ENCODE peak calls at places on chromosomes 4 and X, in six cellular contexts. One of them, this sample, is unnamed.

GRCh38 chr4:174037049-174037448 is 246.4 kb downstream of the FBXO8 start:
- DNase-seq in IMR-90: no peak
- DNase-seq in H9: no peak
- DNase-seq in mesenchymal stem cell: no peak
- DNase-seq in neuronal stem cell: no peak
- DNase-seq in H1: no peak
- DNase-seq in this sample: no peak

GRCh38 chr4:148238797-148239196 is 203.4 kb downstream of the NR3C2 start:
- DNase-seq in IMR-90: no peak
- DNase-seq in H9: no peak
- DNase-seq in mesenchymal stem cell: no peak
- DNase-seq in neuronal stem cell: no peak
- DNase-seq in H1: no peak
- DNase-seq in this sample: no peak

GRCh38 chrX:66017659-66018170 is 22.2 kb downstream of the VSIG4 start:
- DNase-seq in IMR-90: no peak
- DNase-seq in H9: no peak
- DNase-seq in mesenchymal stem cell: no peak
- DNase-seq in neuronal stem cell: no peak
- DNase-seq in H1: no peak
- DNase-seq in this sample: no peak

GRCh38 chr4:80014531-80014930 is 58.5 kb downstream of the ANTXR2 start:
- DNase-seq in IMR-90: peak
- DNase-seq in H9: no peak
- DNase-seq in mesenchymal stem cell: peak
- DNase-seq in neuronal stem cell: no peak
- DNase-seq in H1: no peak
- DNase-seq in this sample: peak

GRCh38 chrX:10496345-10496965 is 123.9 kb downstream of the MID1 start:
- DNase-seq in IMR-90: peak
- DNase-seq in H9: no peak
- DNase-seq in mesenchymal stem cell: peak
- DNase-seq in neuronal stem cell: no peak
- DNase-seq in H1: no peak
- DNase-seq in this sample: peak

GRCh38 chr4:26294904-26295303 is 25.9 kb upstream of the RBPJ start:
- DNase-seq in IMR-90: no peak
- DNase-seq in H9: no peak
- DNase-seq in mesenchymal stem cell: no peak
- DNase-seq in neuronal stem cell: no peak
- DNase-seq in H1: no peak
- DNase-seq in this sample: no peak

GRCh38 chr4:120053916-120054315 is 12.7 kb downstream of the MAD2L1 start:
- DNase-seq in IMR-90: no peak
- DNase-seq in H9: no peak
- DNase-seq in mesenchymal stem cell: no peak
- DNase-seq in neuronal stem cell: no peak
- DNase-seq in H1: no peak
- DNase-seq in this sample: no peak

GRCh38 chr4:143335979-143336827 is 473 bp upstream of the GAB1 start:
- DNase-seq in IMR-90: peak
- DNase-seq in H9: peak
- DNase-seq in mesenchymal stem cell: peak
- DNase-seq in neuronal stem cell: peak
- DNase-seq in H1: peak
- DNase-seq in this sample: peak

GRCh38 chrX:42524374-42524773 is 253.6 kb downstream of the PPP1R2C start:
- DNase-seq in IMR-90: peak
- DNase-seq in H9: no peak
- DNase-seq in mesenchymal stem cell: no peak
- DNase-seq in neuronal stem cell: no peak
- DNase-seq in H1: no peak
- DNase-seq in this sample: no peak

GRCh38 chr4:40212674-40213504 is 16.1 kb downstream of the RHOH start:
- DNase-seq in IMR-90: peak
- DNase-seq in H9: no peak
- DNase-seq in mesenchymal stem cell: peak
- DNase-seq in neuronal stem cell: no peak
- DNase-seq in H1: no peak
- DNase-seq in this sample: no peak

GRCh38 chrX:80285131-80285773 is 135.0 kb upstream of the TENT5D start:
- DNase-seq in IMR-90: peak
- DNase-seq in H9: peak
- DNase-seq in mesenchymal stem cell: peak
- DNase-seq in neuronal stem cell: peak
- DNase-seq in H1: peak
- DNase-seq in this sample: peak

GRCh38 chrX:19649227-19650009 is 134.1 kb upstream of the MAP3K15 start:
- DNase-seq in IMR-90: peak
- DNase-seq in H9: no peak
- DNase-seq in mesenchymal stem cell: no peak
- DNase-seq in neuronal stem cell: no peak
- DNase-seq in H1: no peak
- DNase-seq in this sample: no peak

GRCh38 chr4:17583944-17584343 is 6.9 kb downstream of the LAP3 start:
- DNase-seq in IMR-90: no peak
- DNase-seq in H9: no peak
- DNase-seq in mesenchymal stem cell: no peak
- DNase-seq in neuronal stem cell: no peak
- DNase-seq in H1: no peak
- DNase-seq in this sample: no peak

GRCh38 chr4:17584502-17585213 is 7.7 kb downstream of the LAP3 start:
- DNase-seq in IMR-90: no peak
- DNase-seq in H9: no peak
- DNase-seq in mesenchymal stem cell: no peak
- DNase-seq in neuronal stem cell: no peak
- DNase-seq in H1: no peak
- DNase-seq in this sample: no peak

GRCh38 chr4:17577660-17578481 is 873 bp downstream of the LAP3 start:
- DNase-seq in IMR-90: peak
- DNase-seq in H9: no peak
- DNase-seq in mesenchymal stem cell: no peak
- DNase-seq in neuronal stem cell: no peak
- DNase-seq in H1: no peak
- DNase-seq in this sample: peak

GRCh38 chr4:17578482-17578891 is 1.5 kb downstream of the LAP3 start:
- DNase-seq in IMR-90: peak
- DNase-seq in H9: no peak
- DNase-seq in mesenchymal stem cell: peak
- DNase-seq in neuronal stem cell: no peak
- DNase-seq in H1: no peak
- DNase-seq in this sample: no peak

GRCh38 chr4:17580969-17581368 is 4.0 kb downstream of the LAP3 start:
- DNase-seq in IMR-90: peak
- DNase-seq in H9: no peak
- DNase-seq in mesenchymal stem cell: no peak
- DNase-seq in neuronal stem cell: no peak
- DNase-seq in H1: no peak
- DNase-seq in this sample: no peak
- H4K91ac ChIP-seq in IMR-90: no peak
- H4K91ac ChIP-seq in H9: no peak
- H4K91ac ChIP-seq in mesenchymal stem cell: no peak
- H4K91ac ChIP-seq in neuronal stem cell: no peak
- H4K91ac ChIP-seq in H1: no peak
- H4K91ac ChIP-seq in this sample: no peak

GRCh38 chr4:169840554-169840953 is 82.8 kb upstream of the HPF1 start:
- DNase-seq in IMR-90: no peak
- DNase-seq in H9: no peak
- DNase-seq in mesenchymal stem cell: no peak
- DNase-seq in neuronal stem cell: no peak
- DNase-seq in H1: no peak
- DNase-seq in this sample: no peak
- H4K91ac ChIP-seq in IMR-90: no peak
- H4K91ac ChIP-seq in H9: no peak
- H4K91ac ChIP-seq in mesenchymal stem cell: no peak
- H4K91ac ChIP-seq in neuronal stem cell: no peak
- H4K91ac ChIP-seq in H1: no peak
- H4K91ac ChIP-seq in this sample: no peak

GRCh38 chr4:112055100-112055499 is 90.2 kb upstream of the FAM241A start:
- DNase-seq in IMR-90: no peak
- DNase-seq in H9: no peak
- DNase-seq in mesenchymal stem cell: no peak
- DNase-seq in neuronal stem cell: no peak
- DNase-seq in H1: no peak
- DNase-seq in this sample: no peak
- H4K91ac ChIP-seq in IMR-90: no peak
- H4K91ac ChIP-seq in H9: no peak
- H4K91ac ChIP-seq in mesenchymal stem cell: no peak
- H4K91ac ChIP-seq in neuronal stem cell: no peak
- H4K91ac ChIP-seq in H1: no peak
- H4K91ac ChIP-seq in this sample: no peak

GRCh38 chrX:126137899-126138298 is 28.2 kb downstream of the DCAF12L2 start:
- DNase-seq in IMR-90: no peak
- DNase-seq in H9: no peak
- DNase-seq in mesenchymal stem cell: no peak
- DNase-seq in neuronal stem cell: no peak
- DNase-seq in H1: no peak
- DNase-seq in this sample: no peak
- H4K91ac ChIP-seq in IMR-90: no peak
- H4K91ac ChIP-seq in H9: no peak
- H4K91ac ChIP-seq in mesenchymal stem cell: no peak
- H4K91ac ChIP-seq in neuronal stem cell: no peak
- H4K91ac ChIP-seq in H1: no peak
- H4K91ac ChIP-seq in this sample: no peak

GRCh38 chrX:78527818-78528217 is 131.3 kb downstream of the RTL3 start:
- DNase-seq in IMR-90: no peak
- DNase-seq in H9: no peak
- DNase-seq in mesenchymal stem cell: no peak
- DNase-seq in neuronal stem cell: no peak
- DNase-seq in H1: no peak
- DNase-seq in this sample: no peak

GRCh38 chrX:78527263-78527662 is 131.9 kb downstream of the RTL3 start:
- DNase-seq in IMR-90: peak
- DNase-seq in H9: no peak
- DNase-seq in mesenchymal stem cell: no peak
- DNase-seq in neuronal stem cell: no peak
- DNase-seq in H1: no peak
- DNase-seq in this sample: peak

GRCh38 chrX:78517124-78517523 is 142.0 kb downstream of the RTL3 start:
- DNase-seq in IMR-90: no peak
- DNase-seq in H9: no peak
- DNase-seq in mesenchymal stem cell: no peak
- DNase-seq in neuronal stem cell: no peak
- DNase-seq in H1: no peak
- DNase-seq in this sample: peak

GRCh38 chrX:78522601-78523000 is 136.5 kb downstream of the RTL3 start:
- DNase-seq in IMR-90: no peak
- DNase-seq in H9: no peak
- DNase-seq in mesenchymal stem cell: no peak
- DNase-seq in neuronal stem cell: no peak
- DNase-seq in H1: no peak
- DNase-seq in this sample: no peak
- H4K91ac ChIP-seq in IMR-90: no peak
- H4K91ac ChIP-seq in H9: no peak
- H4K91ac ChIP-seq in mesenchymal stem cell: no peak
- H4K91ac ChIP-seq in neuronal stem cell: no peak
- H4K91ac ChIP-seq in H1: no peak
- H4K91ac ChIP-seq in this sample: no peak

DNA sequence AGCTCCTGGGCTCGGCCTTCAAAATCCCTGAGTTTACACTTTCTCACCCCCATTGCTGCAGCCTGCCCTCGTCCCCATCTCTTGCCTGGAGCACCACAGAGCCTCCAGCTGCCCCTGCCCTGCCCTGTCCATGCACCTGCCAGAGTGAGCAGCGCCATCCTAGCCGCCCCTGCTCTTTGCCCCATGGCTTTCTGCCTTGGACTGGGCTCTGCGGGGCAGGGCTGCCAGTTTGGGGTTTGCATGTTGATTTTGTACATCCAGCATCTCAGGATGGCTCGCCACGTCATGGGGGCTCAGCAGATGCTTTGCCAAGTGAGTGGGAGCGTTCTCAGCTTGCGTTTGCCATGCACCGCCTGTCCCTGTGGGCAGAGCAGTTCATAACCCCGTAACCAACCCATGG is 67.1 kb upstream of the HGFAC start:
- DNase-seq in IMR-90: no peak
- DNase-seq in H9: no peak
- DNase-seq in mesenchymal stem cell: no peak
- DNase-seq in neuronal stem cell: no peak
- DNase-seq in H1: no peak
- DNase-seq in this sample: no peak
- H4K91ac ChIP-seq in IMR-90: no peak
- H4K91ac ChIP-seq in H9: no peak
- H4K91ac ChIP-seq in mesenchymal stem cell: no peak
- H4K91ac ChIP-seq in neuronal stem cell: no peak
- H4K91ac ChIP-seq in H1: no peak
- H4K91ac ChIP-seq in this sample: no peak

This sample was measured in trophoblast cell.